ENCODE peak calls at places on chromosome 17, in four cellular contexts. D is RWPE1, S is EH, E is T-cell. Q is an unnamed sample.

GRCh38 chr17:35900280-35900679 is 20.1 kb upstream of the CCL5 start:
- DNase-seq in D (peak), E (no peak), S (no peak), Q (no peak)

GRCh38 chr17:63646492-63646815 is 24.2 kb downstream of the MAP3K3 start:
- DNase-seq in D (no peak), S (no peak), E (no peak), Q (no peak)

GRCh38 chr17:79978545-79978852 is 57.2 kb downstream of the TBC1D16 start:
- DNase-seq in E (no peak), S (peak), D (no peak), Q (no peak)

GRCh38 chr17:56592487-56593072 is 919 bp upstream of the NOG start:
- DNase-seq in S (peak), D (peak), E (peak), Q (peak)

GRCh38 chr17:7173687-7174602 is 5.2 kb downstream of the ASGR1 start:
- DNase-seq in E (peak), D (peak), S (peak), Q (peak)

GRCh38 chr17:38485146-38485468 is 56.8 kb downstream of the ARHGAP23 start:
- DNase-seq in D (no peak), E (no peak), S (no peak), Q (no peak)

GRCh38 chr17:49523706-49524472 is 28.8 kb downstream of the NGFR start:
- DNase-seq in D (peak), E (peak), S (peak), Q (peak)

GRCh38 chr17:4901108-4901647 is 1.7 kb downstream of the CHRNE start:
- DNase-seq in E (no peak), S (no peak), D (no peak), Q (no peak)

GRCh38 chr17:1908699-1909309 is 79.0 kb downstream of the RPA1 start:
- DNase-seq in S (peak), E (peak), D (peak), Q (peak)

GRCh38 chr17:47324224-47325020 is 667 bp downstream of the EFCAB13 start:
- DNase-seq in D (no peak), S (peak), E (peak), Q (peak)

GRCh38 chr17:19016297-19016696 is 11.7 kb upstream of the FAM83G start:
- DNase-seq in S (no peak), E (no peak), D (no peak), Q (no peak)

GRCh38 chr17:81342062-81342699 is 47.1 kb upstream of the SLC38A10 start:
- DNase-seq in D (no peak), E (no peak), S (no peak), Q (no peak)

GRCh38 chr17:17051791-17052461 is 9.7 kb downstream of the MPRIP start:
- DNase-seq in D (no peak), S (peak), E (no peak), Q (no peak)

GRCh38 chr17:13490427-13490826 is 111.3 kb downstream of the HS3ST3A1 start:
- DNase-seq in E (no peak), S (no peak), D (no peak), Q (no peak)

GRCh38 chr17:62781356-62781755 is 26.8 kb downstream of the MARCHF10 start:
- DNase-seq in E (no peak), D (no peak), S (peak), Q (no peak)

GRCh38 chr17:80485846-80486245 is 9.4 kb upstream of the NPTX1 start:
- DNase-seq in E (no peak), D (no peak), S (no peak), Q (no peak)

GRCh38 chr17:80992948-80993624 is 1.4 kb downstream of the CHMP6 start:
- DNase-seq in E (no peak), D (no peak), S (no peak), Q (no peak)

GRCh38 chr17:41650794-41651624 is 26.6 kb upstream of the KRT17 start:
- DNase-seq in S (no peak), E (no peak), D (no peak), Q (no peak)

GRCh38 chr17:19938736-19939135 is 38.9 kb downstream of the AKAP10 start:
- DNase-seq in D (no peak), S (no peak), E (no peak), Q (no peak)

GRCh38 chr17:46074540-46074939 is 75.5 kb downstream of the STH start:
- DNase-seq in E (no peak), S (no peak), D (no peak), Q (no peak)

GRCh38 chr17:59756236-59756818 is 48.9 kb downstream of the VMP1 start:
- DNase-seq in D (peak), S (peak), E (no peak), Q (no peak)

GRCh38 chr17:40796846-40797245 is 2.9 kb downstream of the KRT28 start:
- DNase-seq in S (no peak), E (no peak), D (no peak), Q (no peak)